ENCODE peak calls at places on chromosomes 2 and 18, in ten cellular contexts. E is right lobe of liver, Y is tibial artery, A is IMR-90, D is osteocyte, F is cardiac fibroblast, X is heart right ventricle, V is nephron progenitor cell, U is AG09309, M is upper lobe of right lung. H is an unnamed sample.

GRCh38 chr2:124879615-124880014 is 854.5 kb downstream of the CNTNAP5 start:
- DNase-seq in U (no peak), Y (no peak), V (no peak), F (no peak), A (no peak), M (no peak), D (no peak), E (no peak), X (no peak), H (no peak)

GRCh38 chr2:220228310-220229006 is 601.0 kb downstream of the SLC4A3 start:
- DNase-seq in V (no peak), E (no peak), F (peak; percentile 91), X (no peak), M (no peak), A (peak; percentile 99), D (no peak), Y (no peak), U (peak; percentile 94), H (peak; percentile 88)

GRCh38 chr2:23073681-23074080 is 311.3 kb upstream of the KLHL29 start:
- DNase-seq in X (no peak), M (no peak), F (no peak), Y (no peak), U (no peak), A (no peak), D (peak; percentile 65), E (no peak), V (no peak), H (no peak)

GRCh38 chr2:17646096-17646554 is 105.6 kb downstream of the VSNL1 start:
- DNase-seq in U (peak; percentile 70), Y (peak; percentile 60), F (peak; percentile 88), E (no peak), X (peak; percentile 71), D (peak; percentile 81), V (peak; percentile 53), M (no peak), A (peak; percentile 88), H (peak; percentile 42)

GRCh38 chr2:38583994-38584393 is 18.7 kb downstream of the HNRNPLL start:
- DNase-seq in U (no peak), X (no peak), V (no peak), M (no peak), A (no peak), F (no peak), E (no peak), Y (no peak), D (no peak), H (no peak)

GRCh38 chr18:58091099-58091611 is 47.1 kb downstream of the NEDD4L start:
- DNase-seq in A (no peak), E (no peak), V (no peak), X (no peak), D (no peak), Y (no peak), M (no peak), U (no peak), F (no peak), H (peak; percentile 52)

GRCh38 chr18:26477828-26478466 is 70.4 kb downstream of the KCTD1 start:
- DNase-seq in V (no peak), Y (no peak), D (no peak), X (no peak), M (no peak), F (no peak), U (no peak), E (no peak), A (no peak), H (no peak)

GRCh38 chr2:20164734-20165242 is 60.1 kb downstream of the SDC1 start:
- DNase-seq in X (no peak), E (no peak), A (peak; percentile 45), U (no peak), Y (no peak), D (no peak), F (peak; percentile 37), M (peak; percentile 19), V (no peak), H (no peak)

GRCh38 chr2:174076040-174076439 is 110.9 kb upstream of the SP3 start:
- DNase-seq in V (no peak), U (no peak), X (no peak), E (no peak), A (peak; percentile 18), F (no peak), Y (no peak), M (no peak), D (no peak), H (no peak)

GRCh38 chr2:174074831-174075230 is 109.7 kb upstream of the SP3 start:
- DNase-seq in D (no peak), X (no peak), Y (no peak), V (no peak), E (no peak), U (no peak), A (no peak), F (no peak), M (no peak), H (no peak)

GRCh38 chr2:174080672-174081121 is 115.5 kb upstream of the SP3 start:
- DNase-seq in D (no peak), A (no peak), E (no peak), F (no peak), X (no peak), V (no peak), Y (no peak), U (no peak), M (no peak), H (no peak)

GRCh38 chr2:174076948-174077347 is 111.8 kb upstream of the SP3 start:
- DNase-seq in X (no peak), M (no peak), V (no peak), F (no peak), E (no peak), U (no peak), Y (no peak), D (no peak), A (no peak), H (no peak)

DNA sequence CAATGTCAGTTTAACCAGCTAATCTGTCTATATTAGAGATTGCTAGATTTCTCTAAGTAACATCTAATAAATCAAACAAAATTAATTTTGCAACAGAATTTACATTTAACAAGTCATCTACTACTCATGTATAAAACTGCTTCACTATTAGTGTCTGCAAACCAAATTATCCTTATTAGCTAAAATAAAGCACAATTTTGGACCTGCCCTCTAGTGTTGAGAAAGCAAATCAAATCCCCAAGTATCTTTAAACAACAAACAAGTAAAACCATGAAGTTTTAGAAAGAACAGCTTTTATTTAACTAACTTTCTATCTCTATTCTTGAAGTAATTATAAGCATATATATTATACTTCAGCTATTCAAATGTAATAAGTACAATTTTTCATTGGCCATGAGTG is 113.1 kb upstream of the SP3 start:
- DNase-seq in V (no peak), M (no peak), Y (no peak), A (peak; percentile 12), F (peak; percentile 46), E (no peak), X (no peak), D (no peak), U (no peak), H (no peak)
- TF ChIP-seq CTCF in V (peak; percentile 39), M (peak; percentile 44), Y (peak; percentile 44), A (peak; percentile 47), F (peak; percentile 46), E (peak; percentile 35), X (peak; percentile 45), D (peak; percentile 60), U (peak; percentile 52), H (peak; percentile 53)

GRCh38 chr18:36942264-36942663 is 113.3 kb downstream of the KIAA1328 start:
- DNase-seq in M (no peak), V (peak; percentile 11), X (no peak), F (peak; percentile 57), E (no peak), U (no peak), Y (no peak), D (no peak), A (peak; percentile 53), H (peak; percentile 2)
- TF ChIP-seq CTCF in M (peak; percentile 44), V (peak; percentile 80), X (peak; percentile 21), F (peak; percentile 72), E (peak; percentile 37), U (peak; percentile 57), Y (peak; percentile 20), D (peak; percentile 55), A (peak; percentile 76), H (peak; percentile 79)

GRCh38 chr2:86375623-86376022 is 38.2 kb upstream of the REEP1 start:
- DNase-seq in Y (no peak), F (no peak), X (no peak), E (no peak), M (no peak), U (no peak), D (no peak), A (no peak), V (no peak), H (no peak)

GRCh38 chr2:86372133-86372532 is 34.7 kb upstream of the REEP1 start:
- DNase-seq in A (no peak), D (no peak), X (no peak), Y (no peak), M (no peak), U (no peak), E (no peak), F (no peak), V (no peak), H (no peak)

GRCh38 chr2:86371482-86372002 is 34.1 kb upstream of the REEP1 start:
- DNase-seq in U (no peak), V (no peak), D (no peak), F (no peak), E (no peak), A (no peak), M (no peak), X (no peak), Y (no peak), H (no peak)

GRCh38 chr2:86370579-86370978 is 33.2 kb upstream of the REEP1 start:
- DNase-seq in V (no peak), U (no peak), E (no peak), Y (no peak), F (no peak), X (no peak), D (no peak), M (no peak), A (no peak), H (no peak)

DNA sequence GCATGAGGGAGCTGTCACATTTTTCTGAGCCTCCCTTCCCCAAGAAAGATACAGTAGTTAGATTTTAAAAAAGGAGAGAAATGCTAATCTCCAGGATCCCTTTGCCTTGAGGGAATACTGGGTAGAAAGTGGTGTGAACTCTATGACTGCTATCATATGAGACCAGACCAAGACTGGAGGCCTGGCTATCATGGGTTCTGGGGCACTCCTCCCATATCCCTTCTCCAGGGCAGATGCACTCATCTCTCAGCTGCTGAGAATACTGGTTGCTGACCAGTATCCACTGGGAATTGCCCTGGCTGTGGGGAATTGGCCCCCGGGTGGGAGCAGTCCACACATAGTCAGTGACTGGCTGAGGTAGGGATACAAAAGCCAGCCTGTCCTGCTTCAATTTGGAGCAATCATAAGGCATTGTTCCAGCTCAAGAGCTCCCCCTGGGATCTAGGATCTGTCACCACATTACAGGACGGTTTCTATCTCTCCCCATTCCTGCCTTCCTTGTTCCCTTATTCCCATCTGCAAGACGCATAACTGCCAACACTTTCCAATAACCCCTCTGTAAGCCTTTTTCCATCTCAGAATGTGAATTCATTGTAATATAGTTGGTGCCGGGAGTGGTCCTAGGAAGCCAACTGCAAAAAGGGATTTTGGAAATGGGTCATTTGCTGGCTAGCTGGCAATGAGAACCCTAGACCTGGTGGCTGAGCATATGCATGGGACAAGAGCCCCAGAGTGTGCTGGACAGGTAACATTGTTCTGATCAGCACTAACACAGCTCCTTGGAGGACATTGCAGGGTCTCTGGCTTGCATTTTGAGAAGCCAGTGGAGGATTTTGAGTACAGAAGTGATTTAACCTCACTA is 35.4 kb upstream of the REEP1 start:
- DNase-seq in F (peak; percentile 58), E (no peak), D (no peak), X (peak; percentile 55), M (no peak), Y (no peak), V (peak; percentile 44), U (no peak), A (peak; percentile 42), H (no peak)
- TF ChIP-seq CTCF in F (peak; percentile 74), E (peak; percentile 68), D (peak; percentile 60), X (peak; percentile 57), M (peak; percentile 57), Y (peak; percentile 57), V (peak; percentile 68), U (peak; percentile 75), A (peak; percentile 52), H (peak; percentile 83)

DNA sequence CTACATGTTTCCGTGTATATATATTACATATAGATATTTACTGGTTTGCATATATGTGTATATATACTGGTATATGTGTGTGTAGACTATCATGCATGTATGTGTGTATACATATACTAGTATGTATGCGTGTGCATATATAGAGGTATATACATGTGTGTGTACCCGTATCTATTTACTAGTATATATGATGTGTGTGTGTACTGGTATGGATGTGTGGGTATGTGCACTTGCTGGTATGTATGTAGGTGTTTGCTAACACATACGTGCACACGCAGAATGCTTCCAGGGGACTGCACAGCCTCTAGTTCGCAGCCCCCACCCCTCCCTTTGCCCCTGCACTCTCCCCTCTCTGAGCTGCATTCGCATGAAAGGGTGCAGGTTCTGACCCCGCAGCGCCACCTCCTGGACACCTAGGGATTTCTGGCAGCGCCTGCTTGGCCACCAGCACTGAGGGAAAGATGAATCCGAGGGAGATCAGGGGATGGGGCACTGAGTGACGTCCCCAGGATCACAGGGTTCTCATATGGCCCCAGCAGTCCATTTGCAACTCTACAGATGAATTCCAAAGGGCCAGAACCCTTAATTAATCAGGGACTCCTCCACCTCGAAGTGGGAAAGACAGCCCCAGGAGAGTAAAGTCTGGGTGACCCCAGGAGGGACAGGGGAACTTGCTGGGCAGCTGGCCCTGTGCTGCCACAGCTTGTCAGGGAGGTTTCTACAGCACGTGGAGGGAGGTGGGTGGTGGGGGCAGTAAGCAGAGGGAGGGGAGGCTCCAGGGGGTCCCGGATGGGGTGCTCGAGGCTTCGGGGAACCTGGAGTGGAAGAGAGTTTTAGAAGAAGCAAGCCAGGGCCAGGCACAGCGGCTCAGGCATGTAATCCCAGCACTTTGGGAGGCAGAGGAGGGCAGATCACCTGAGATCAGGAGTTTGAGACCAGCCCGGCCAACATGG is 66.8 kb upstream of the ASAP2 start:
- DNase-seq in M (peak; percentile 87), V (peak; percentile 91), A (peak; percentile 54), D (peak; percentile 93), F (peak; percentile 70), X (peak; percentile 74), E (peak; percentile 73), Y (peak; percentile 76), U (no peak), H (no peak)
- TF ChIP-seq CTCF in M (peak; percentile 74), V (peak; percentile 80), A (peak; percentile 82), D (peak; percentile 89), F (peak; percentile 92), X (peak; percentile 82), E (peak; percentile 73), Y (peak; percentile 79), U (peak; percentile 94), H (peak; percentile 89)

H was measured in epithelial cell of proximal tubule.